ENCODE peak calls at places on chromosomes 2 and 18, in four cellular contexts. W is GF-D8, R is OCI-LY7, A is T-cell. J is an unnamed sample.

GRCh38 chr18:11025270-11025669 is 124.1 kb downstream of the PIEZO2 start:
- DNase-seq in W (no peak), R (no peak), A (no peak), J (no peak)

GRCh38 chr2:195106681-195107380 is 550.2 kb upstream of the SLC39A10 start:
- DNase-seq in W (no peak), R (no peak), A (no peak), J (no peak)

GRCh38 chr2:100309973-100310719 is 12.2 kb downstream of the LONRF2 start:
- DNase-seq in W (no peak), R (no peak), A (no peak), J (no peak)

GRCh38 chr18:44715841-44716240 is 35.2 kb downstream of the SETBP1 start:
- DNase-seq in W (no peak), R (no peak), A (no peak), J (no peak)

GRCh38 chr2:240387669-240388358 is 47.6 kb upstream of the GPC1 start:
- DNase-seq in W (no peak), R (no peak), A (no peak), J (no peak)

GRCh38 chr2:147348886-147349285 is 495.9 kb upstream of the ACVR2A start:
- DNase-seq in W (no peak), R (no peak), A (no peak), J (no peak)

GRCh38 chr2:134164306-134164705 is 89.6 kb upstream of the MGAT5 start:
- DNase-seq in W (no peak), R (no peak), A (no peak), J (no peak)

GRCh38 chr2:159002465-159003130 is 34.2 kb downstream of the TANC1 start:
- DNase-seq in W (no peak), R (no peak), A (no peak), J (no peak)

GRCh38 chr2:38747007-38747424 is 4.1 kb downstream of the SRSF7 start:
- DNase-seq in W (no peak), R (no peak), A (no peak), J (no peak)

GRCh38 chr2:105773568-105773967 is 28.9 kb downstream of the NCK2 start:
- DNase-seq in W (no peak), R (no peak), A (no peak), J (no peak)

GRCh38 chr2:215850380-215850779 is 163.0 kb downstream of the MREG start:
- DNase-seq in W (no peak), R (no peak), A (no peak), J (no peak)

GRCh38 chr2:239382384-239382880 is 18.4 kb downstream of the HDAC4 start:
- DNase-seq in W (no peak), R (no peak), A (no peak), J (no peak)

GRCh38 chr2:239300242-239300641 is 100.6 kb downstream of the HDAC4 start:
- DNase-seq in W (no peak), R (no peak), A (no peak), J (no peak)

GRCh38 chr2:119758881-119759450 is 756 bp upstream of the PTPN4 start:
- DNase-seq in W (no peak), R (no peak), A (no peak), J (no peak)

GRCh38 chr2:147133273-147133901 is 711.4 kb upstream of the ACVR2A start:
- DNase-seq in W (no peak), R (no peak), A (no peak), J (no peak)

J was measured in naive thymus-derived CD4-positive, alpha-beta T cell.